ENCODE peak calls at places on chromosomes 12 and 14, in six cellular contexts. Q is keratinocyte, U is fibroblast of lung, A is endothelial cell of umbilical vein, T is GM23248, N is A673. L is an unnamed sample.

GRCh38 chr14:102008891-102009290 is 44.5 kb downstream of the DYNC1H1 start:
- DNase-seq in N (no peak), Q (no peak), U (no peak), T (no peak), A (no peak), L (no peak)

GRCh38 chr12:9380650-9381049 is 172.5 kb upstream of the PZP start:
- DNase-seq in T (no peak), N (no peak), Q (no peak), U (no peak), A (no peak), L (no peak)

GRCh38 chr12:90229771-90230170 is 521.1 kb upstream of the ATP2B1 start:
- DNase-seq in U (no peak), A (peak), Q (peak), T (no peak), N (peak), L (no peak)

GRCh38 chr14:23866269-23866668 is 87.3 kb upstream of the DHRS4 start:
- DNase-seq in U (no peak), A (no peak), T (no peak), N (no peak), Q (no peak), L (no peak)

GRCh38 chr12:65501093-65501621 is 222.7 kb downstream of the MSRB3 start:
- DNase-seq in T (no peak), N (no peak), U (peak), A (peak), Q (no peak), L (no peak)

GRCh38 chr12:115990241-115990640 is 287.3 kb downstream of the MED13L start:
- DNase-seq in Q (no peak), T (no peak), A (no peak), N (no peak), U (no peak), L (no peak)

GRCh38 chr14:104436047-104436531 is 143.5 kb upstream of the C14orf180 start:
- DNase-seq in T (peak), U (peak), A (peak), N (no peak), Q (no peak), L (no peak)

GRCh38 chr14:44700184-44700583 is 193.1 kb upstream of the FSCB start:
- DNase-seq in A (no peak), T (no peak), Q (no peak), U (no peak), N (peak), L (no peak)

GRCh38 chr12:120413901-120414695 is 23.8 kb upstream of the COX6A1 start:
- DNase-seq in T (no peak), U (no peak), A (no peak), N (no peak), Q (no peak), L (no peak)

GRCh38 chr14:101369916-101370592 is 191.2 kb upstream of the DIO3 start:
- DNase-seq in N (no peak), T (no peak), Q (no peak), U (peak), A (no peak), L (no peak)

GRCh38 chr14:83291716-83292115 is 1758.1 kb upstream of the SEL1L start:
- DNase-seq in N (peak), T (peak), Q (no peak), U (no peak), A (no peak), L (no peak)

GRCh38 chr14:85688024-85688423 is 158.1 kb downstream of the FLRT2 start:
- DNase-seq in N (no peak), A (no peak), U (peak), T (peak), Q (no peak), L (no peak)

GRCh38 chr12:80183939-80184338 is 84.6 kb downstream of the OTOGL start:
- DNase-seq in U (peak), A (no peak), T (peak), N (no peak), Q (peak), L (no peak)

GRCh38 chr12:100564905-100565467 is 8.5 kb upstream of the GAS2L3 start:
- DNase-seq in Q (no peak), N (no peak), A (no peak), U (no peak), T (no peak), L (no peak)

GRCh38 chr14:80498533-80498932 is 287.2 kb upstream of the DIO2 start:
- DNase-seq in Q (no peak), A (no peak), N (no peak), U (no peak), T (no peak), L (no peak)

GRCh38 chr14:31441273-31442110 is 15.8 kb downstream of the DTD2 start:
- DNase-seq in T (peak), A (no peak), U (peak), Q (no peak), N (peak), L (no peak)

GRCh38 chr14:99273724-99274345 is 1.8 kb upstream of the BCL11B start:
- DNase-seq in U (no peak), Q (no peak), N (peak), T (peak), A (no peak), L (no peak)

GRCh38 chr12:121364657-121365265 is 12.6 kb upstream of the ANAPC5 start:
- DNase-seq in U (no peak), T (peak), N (no peak), Q (no peak), A (no peak), L (no peak)

GRCh38 chr12:7162691-7163114 is 26.8 kb upstream of the PEX5 start:
- DNase-seq in U (no peak), Q (peak), A (no peak), N (peak), T (peak), L (no peak)

GRCh38 chr14:105878125-105878524 is 351.7 kb downstream of the TMEM121 start:
- DNase-seq in N (no peak), Q (no peak), U (no peak), A (no peak), T (no peak), L (no peak)

GRCh38 chr12:92596388-92596787 is 106.4 kb upstream of the PLEKHG7 start:
- DNase-seq in A (no peak), N (no peak), Q (no peak), U (peak), T (peak), L (no peak)

GRCh38 chr14:68377459-68377858 is 415.4 kb downstream of the ZFP36L1 start:
- DNase-seq in U (no peak), T (peak), N (no peak), Q (no peak), A (peak), L (no peak)

GRCh38 chr12:69985656-69986055 is 160.6 kb downstream of the MYRFL start:
- DNase-seq in A (no peak), T (no peak), Q (no peak), N (peak), U (no peak), L (peak)

GRCh38 chr12:28172434-28173030 is 17.7 kb upstream of the CCDC91 start:
- DNase-seq in Q (no peak), A (peak), T (peak), N (peak), U (peak), L (peak)

GRCh38 chr12:124667671-124668337 is 100.4 kb upstream of the NCOR2 start:
- DNase-seq in U (no peak), N (no peak), A (no peak), Q (no peak), T (no peak), L (no peak)

GRCh38 chr12:26156996-26157395 is 32.2 kb upstream of the BHLHE41 start:
- DNase-seq in Q (no peak), A (no peak), T (no peak), N (no peak), U (no peak), L (no peak)

GRCh38 chr12:118023461-118023860 is 7.0 kb downstream of the RFC5 start:
- DNase-seq in T (no peak), U (no peak), Q (no peak), N (no peak), A (no peak), L (no peak)

GRCh38 chr12:367972-368371 is 21.1 kb downstream of the KDM5A start:
- DNase-seq in U (no peak), T (no peak), N (no peak), A (no peak), Q (no peak), L (no peak)

GRCh38 chr12:105214670-105215375 is 21.2 kb downstream of the APPL2 start:
- DNase-seq in T (peak), A (peak), Q (no peak), N (no peak), U (no peak), L (no peak)

GRCh38 chr14:92950773-92951172 is 27.8 kb downstream of the CHGA start:
- DNase-seq in N (peak), T (no peak), U (no peak), A (no peak), Q (no peak), L (no peak)

GRCh38 chr14:92948647-92949046 is 25.7 kb downstream of the CHGA start:
- DNase-seq in A (no peak), T (no peak), U (no peak), Q (no peak), N (no peak), L (no peak)

GRCh38 chr14:92949496-92950192 is 26.7 kb downstream of the CHGA start:
- DNase-seq in Q (no peak), A (no peak), U (no peak), N (no peak), T (no peak), L (no peak)

GRCh38 chr14:92951261-92951660 is 28.3 kb downstream of the CHGA start:
- DNase-seq in T (no peak), Q (no peak), A (no peak), N (no peak), U (no peak), L (no peak)

GRCh38 chr14:92950193-92950540 is 27.2 kb downstream of the CHGA start:
- DNase-seq in U (no peak), A (no peak), Q (no peak), T (no peak), N (no peak), L (no peak)
- H3K4me3 ChIP-seq in U (no peak), A (no peak), Q (no peak), T (no peak), N (no peak), L (no peak)

DNA sequence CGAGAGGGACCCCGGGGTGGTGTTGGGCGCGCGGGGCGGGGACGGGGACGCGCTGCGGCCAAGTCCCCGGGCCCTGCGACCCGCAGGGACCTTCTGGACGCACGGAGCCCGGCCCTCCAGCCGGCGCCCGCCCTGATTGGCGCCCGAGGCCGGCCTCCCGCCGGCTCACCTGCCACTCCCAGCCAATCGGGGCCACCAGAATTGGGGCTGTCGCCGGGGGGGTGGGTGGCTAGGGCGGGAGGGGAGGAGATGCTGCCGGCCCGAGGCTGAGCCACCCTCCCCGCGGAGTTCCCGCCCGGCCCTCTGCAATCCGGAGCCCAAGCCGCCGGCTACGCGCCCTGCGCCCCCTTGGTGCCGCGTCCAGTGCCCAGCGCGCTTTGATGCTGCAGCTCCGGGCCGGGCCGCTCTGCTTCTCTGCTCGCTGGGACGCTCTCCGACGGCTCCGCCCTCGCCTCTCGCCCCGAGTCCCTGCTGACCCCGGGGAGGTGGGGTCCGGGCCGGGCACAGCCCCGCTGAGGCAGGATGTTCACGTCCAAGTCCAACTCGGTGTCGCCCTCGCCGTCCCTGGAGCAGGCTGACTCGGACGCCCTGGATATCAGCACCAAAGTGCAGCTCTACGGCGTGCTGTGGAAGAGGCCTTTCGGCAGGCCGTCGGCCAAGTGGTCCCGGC is at the start of gene PLEKHD1:
- DNase-seq in T (peak), U (no peak), A (no peak), Q (no peak), N (no peak), L (no peak)
- TF ChIP-seq EZH2 in T (no peak), U (peak), A (peak), Q (no peak), N (no peak), L (no peak)

DNA sequence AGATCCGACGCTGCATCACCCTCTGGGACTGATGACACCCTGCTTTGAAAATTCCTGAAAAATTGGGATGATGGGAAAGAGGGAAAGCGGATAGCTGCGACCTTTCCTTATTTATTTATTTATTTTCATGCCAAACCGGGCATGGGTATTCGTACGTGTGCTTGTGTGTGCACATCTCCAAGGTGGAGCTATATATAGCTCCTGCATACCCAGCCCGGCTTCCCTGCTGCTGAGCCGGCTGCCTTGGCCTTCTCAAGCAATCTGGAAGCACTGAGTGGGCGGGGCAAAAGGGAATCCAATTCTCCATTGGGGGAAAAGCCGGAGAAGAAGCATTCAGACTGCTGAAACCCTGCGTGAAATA is 1.2 kb downstream of the CNTN1 start:
- DNase-seq in T (peak), A (no peak), N (peak), U (no peak), Q (no peak), L (no peak)
- H3K4me3 ChIP-seq in T (peak), A (no peak), N (peak), U (no peak), Q (peak), L (no peak)

GRCh38 chr12:4991373-4991772 is 52.3 kb upstream of the KCNA5 start:
- DNase-seq in U (no peak), N (no peak), T (no peak), Q (no peak), A (no peak), L (no peak)
- TF ChIP-seq EZH2 in U (no peak), N (no peak), T (no peak), Q (no peak), A (no peak), L (no peak)

GRCh38 chr12:53940448-53941014 is 1.9 kb downstream of the HOXC13 start:
- DNase-seq in U (no peak), A (no peak), Q (no peak), N (no peak), T (no peak), L (no peak)
- H3K4me3 ChIP-seq in U (no peak), A (no peak), Q (peak), N (peak), T (no peak), L (no peak)

DNA sequence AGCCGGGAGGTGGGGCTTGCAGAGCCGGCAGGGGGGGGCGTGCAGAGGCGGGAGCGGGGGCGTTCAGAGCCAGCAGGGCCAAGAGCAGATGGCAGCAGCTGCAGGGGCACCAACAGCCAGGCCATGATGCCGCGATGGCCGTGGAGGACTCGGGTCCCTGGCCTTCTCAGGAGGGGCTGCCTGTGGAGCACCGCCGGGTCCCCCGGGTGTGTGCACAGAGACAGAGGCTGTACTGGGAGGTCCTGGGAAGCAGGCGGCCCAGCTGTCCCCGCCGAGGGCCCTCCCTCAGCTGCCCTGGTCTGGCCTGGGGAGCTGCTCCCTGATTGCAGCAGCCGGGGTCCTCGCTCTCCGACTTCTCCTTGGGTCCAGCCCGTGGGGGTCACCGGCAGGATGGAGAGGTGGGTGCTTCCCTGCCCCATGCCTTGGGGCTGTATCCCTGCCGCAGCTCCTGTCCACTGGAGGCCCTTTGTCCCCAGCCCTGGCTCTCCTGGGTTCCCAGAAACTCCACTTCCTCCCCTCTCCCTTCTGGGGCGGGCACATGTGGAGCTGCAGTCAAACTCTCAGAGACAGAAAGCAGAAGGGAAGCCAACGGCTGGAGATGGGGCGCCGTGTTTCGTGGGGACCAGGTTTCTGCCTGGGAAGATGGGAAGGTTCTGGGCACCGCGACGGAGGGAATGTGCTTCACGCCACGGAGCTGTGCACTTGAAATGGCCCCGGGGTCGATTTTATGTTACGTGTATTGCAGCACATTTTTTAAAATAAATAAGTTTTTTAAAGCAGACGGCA is 75.8 kb upstream of the GALNT9 start:
- DNase-seq in A (no peak), N (no peak), T (no peak), Q (no peak), U (no peak), L (no peak)
- TF ChIP-seq EZH2 in A (no peak), N (no peak), T (no peak), Q (no peak), U (no peak), L (no peak)

GRCh38 chr12:96258451-96258933 is 64.3 kb downstream of the ELK3 start:
- DNase-seq in Q (no peak), N (peak), A (peak), T (peak), U (peak), L (peak)

GRCh38 chr12:96263449-96263902 is 69.3 kb downstream of the ELK3 start:
- DNase-seq in N (no peak), U (peak), A (peak), T (no peak), Q (no peak), L (no peak)

GRCh38 chr12:96261557-96261956 is 67.4 kb downstream of the ELK3 start:
- DNase-seq in Q (no peak), T (no peak), N (no peak), A (peak), U (no peak), L (no peak)

GRCh38 chr12:96257550-96258392 is 63.6 kb downstream of the ELK3 start:
- DNase-seq in U (peak), N (no peak), Q (no peak), A (peak), T (peak), L (no peak)

DNA sequence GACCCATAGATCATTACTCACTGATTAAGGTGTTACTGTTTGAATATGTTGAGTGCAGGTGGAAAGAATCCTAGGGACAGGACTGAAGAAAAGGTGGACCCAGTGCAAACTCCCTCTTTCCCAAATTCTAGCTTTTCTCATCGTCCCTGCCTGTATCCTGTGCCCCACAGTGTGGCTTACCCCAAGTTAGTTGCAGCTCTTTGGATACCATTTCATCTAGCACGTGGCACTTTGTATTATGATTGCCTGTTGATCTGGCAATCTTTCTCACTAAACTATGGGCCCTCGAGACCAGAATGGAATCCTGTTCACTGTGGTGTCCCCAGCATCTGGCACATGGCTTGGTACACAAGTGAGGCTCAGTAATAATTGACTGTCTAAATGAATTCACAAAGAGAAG is 66.5 kb downstream of the ELK3 start:
- DNase-seq in T (no peak), U (no peak), A (no peak), N (no peak), Q (no peak), L (no peak)
- H3K4me3 ChIP-seq in T (no peak), U (no peak), A (no peak), N (no peak), Q (no peak), L (no peak)

GRCh38 chr12:54009171-54010052 is 627 bp downstream of the HOXC8 start:
- DNase-seq in N (peak), Q (no peak), U (no peak), A (no peak), T (peak), L (no peak)

GRCh38 chr12:54006700-54007220 is 2.0 kb upstream of the HOXC8 start:
- DNase-seq in Q (no peak), A (no peak), U (no peak), N (no peak), T (no peak), L (no peak)

GRCh38 chr12:54010053-54010971 is 1.5 kb downstream of the HOXC8 start:
- DNase-seq in U (no peak), T (no peak), N (no peak), Q (no peak), A (no peak), L (no peak)

GRCh38 chr12:54007538-54008259 is 1.1 kb upstream of the HOXC8 start:
- DNase-seq in N (no peak), U (no peak), A (no peak), T (peak), Q (no peak), L (no peak)

DNA sequence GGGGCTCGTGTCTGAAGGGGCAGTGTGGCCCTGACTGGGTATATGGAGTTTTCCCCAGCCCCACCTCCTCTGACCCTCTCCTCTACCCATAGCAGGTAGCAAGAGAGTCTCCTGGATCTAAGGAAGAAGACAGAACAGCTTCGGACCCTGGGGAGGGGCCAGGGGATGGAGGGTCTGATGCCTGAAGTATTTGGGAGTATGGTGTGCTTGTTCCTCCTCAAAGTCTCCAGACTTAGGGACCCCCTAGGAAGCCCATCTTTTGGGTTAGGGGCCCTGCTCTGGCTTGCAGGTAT is 579 bp upstream of the HOXC8 start:
- DNase-seq in N (no peak), U (no peak), Q (no peak), A (no peak), T (no peak), L (no peak)
- TF ChIP-seq EZH2 in N (no peak), U (peak), Q (no peak), A (peak), T (no peak), L (no peak)

GRCh38 chr12:49548822-49549648 is 10.2 kb downstream of the KCNH3 start:
- DNase-seq in Q (no peak), A (peak), U (peak), N (peak), T (peak), L (no peak)
- H3K4me3 ChIP-seq in Q (no peak), A (peak), U (no peak), N (peak), T (peak), L (no peak)

GRCh38 chr12:49296836-49297694 is 2.1 kb downstream of the PRPH start:
- DNase-seq in Q (no peak), N (no peak), U (no peak), A (no peak), T (peak), L (no peak)
- TF ChIP-seq EZH2 in Q (peak), N (no peak), U (peak), A (peak), T (no peak), L (no peak)